ENCODE peak calls at places on chromosomes 7 and 10, in five cellular contexts. One of them, this sample, is unnamed. For H3K4me1, the result is how much of the 10 kb centered on the place peaks cover.

GRCh38 chr7:47576031-47576908 is 5.6 kb downstream of the TNS3 start:
- DNase-seq in colonic mucosa: peak
- DNase-seq in lower lobe of right lung: no peak
- DNase-seq in adrenal gland: peak
- DNase-seq in heart right ventricle: peak
- DNase-seq in this sample: no peak

GRCh38 chr7:50333266-50333665 is 28.8 kb downstream of the IKZF1 start:
- DNase-seq in colonic mucosa: no peak
- DNase-seq in lower lobe of right lung: no peak
- DNase-seq in adrenal gland: no peak
- DNase-seq in heart right ventricle: no peak
- DNase-seq in this sample: no peak

GRCh38 chr10:105594301-105594700 is 953.2 kb downstream of the SORCS3 start:
- DNase-seq in colonic mucosa: no peak
- DNase-seq in lower lobe of right lung: no peak
- DNase-seq in adrenal gland: no peak
- DNase-seq in heart right ventricle: no peak
- DNase-seq in this sample: no peak

GRCh38 chr7:78510580-78511188 is 712.1 kb downstream of the PHTF2 start:
- DNase-seq in colonic mucosa: no peak
- DNase-seq in lower lobe of right lung: no peak
- DNase-seq in adrenal gland: peak
- DNase-seq in heart right ventricle: no peak
- DNase-seq in this sample: no peak

GRCh38 chr10:15868006-15868405 is 7.7 kb upstream of the MINDY3 start:
- DNase-seq in colonic mucosa: no peak
- DNase-seq in lower lobe of right lung: no peak
- DNase-seq in adrenal gland: no peak
- DNase-seq in heart right ventricle: no peak
- DNase-seq in this sample: no peak

GRCh38 chr10:24645784-24646183 is 77.9 kb downstream of the ARHGAP21 start:
- DNase-seq in colonic mucosa: no peak
- DNase-seq in lower lobe of right lung: no peak
- DNase-seq in adrenal gland: no peak
- DNase-seq in heart right ventricle: no peak
- DNase-seq in this sample: no peak

GRCh38 chr7:140562921-140563600 is 77.6 kb downstream of the DENND2A start:
- DNase-seq in colonic mucosa: no peak
- DNase-seq in lower lobe of right lung: no peak
- DNase-seq in adrenal gland: no peak
- DNase-seq in heart right ventricle: no peak
- DNase-seq in this sample: no peak

GRCh38 chr7:26664735-26665420 is 199.5 kb downstream of the SKAP2 start:
- DNase-seq in colonic mucosa: no peak
- DNase-seq in lower lobe of right lung: no peak
- DNase-seq in adrenal gland: peak
- DNase-seq in heart right ventricle: no peak
- DNase-seq in this sample: peak

GRCh38 chr7:71484381-71484780 is 352.4 kb downstream of the GALNT17 start:
- DNase-seq in colonic mucosa: no peak
- DNase-seq in lower lobe of right lung: no peak
- DNase-seq in adrenal gland: no peak
- DNase-seq in heart right ventricle: no peak
- DNase-seq in this sample: no peak

GRCh38 chr7:155667241-155667849 is 22.9 kb downstream of the RBM33 start:
- DNase-seq in colonic mucosa: no peak
- DNase-seq in lower lobe of right lung: no peak
- DNase-seq in adrenal gland: no peak
- DNase-seq in heart right ventricle: no peak
- DNase-seq in this sample: no peak

GRCh38 chr10:125048101-125048864 is 106.4 kb downstream of the ZRANB1 start:
- DNase-seq in colonic mucosa: peak
- DNase-seq in lower lobe of right lung: peak
- DNase-seq in adrenal gland: peak
- DNase-seq in heart right ventricle: peak
- DNase-seq in this sample: peak

GRCh38 chr7:25032774-25033743 is 53.1 kb upstream of the OSBPL3 start:
- DNase-seq in colonic mucosa: no peak
- DNase-seq in lower lobe of right lung: no peak
- DNase-seq in adrenal gland: no peak
- DNase-seq in heart right ventricle: no peak
- DNase-seq in this sample: no peak

GRCh38 chr7:35752727-35753126 is 48.1 kb upstream of the SEPTIN7 start:
- DNase-seq in colonic mucosa: no peak
- DNase-seq in lower lobe of right lung: no peak
- DNase-seq in adrenal gland: no peak
- DNase-seq in heart right ventricle: no peak
- DNase-seq in this sample: no peak
- H3K4me1 ChIP-seq in colonic mucosa: under half
- H3K4me1 ChIP-seq in lower lobe of right lung: under half
- H3K4me1 ChIP-seq in adrenal gland: under half
- H3K4me1 ChIP-seq in heart right ventricle: under half
- H3K4me1 ChIP-seq in this sample: under half

DNA sequence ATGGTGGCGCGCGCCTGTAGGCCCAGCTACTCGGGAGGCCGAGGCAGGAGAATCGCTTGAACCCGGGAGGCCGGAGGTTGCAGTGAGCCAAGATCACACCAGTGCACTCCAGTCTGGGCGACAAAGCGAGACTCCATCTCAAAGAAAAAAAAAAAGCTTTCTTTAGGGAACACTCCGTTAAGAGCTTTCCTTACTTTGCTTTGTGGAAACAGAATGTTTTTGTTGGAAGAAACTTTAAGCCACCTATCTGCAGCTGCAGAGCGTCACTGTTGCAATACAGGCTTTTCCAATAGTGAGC is 641 bp upstream of the TPK1 start:
- DNase-seq in colonic mucosa: no peak
- DNase-seq in lower lobe of right lung: no peak
- DNase-seq in adrenal gland: no peak
- DNase-seq in heart right ventricle: no peak
- DNase-seq in this sample: no peak
- H3K4me3 ChIP-seq in colonic mucosa: peak
- H3K4me3 ChIP-seq in lower lobe of right lung: peak
- H3K4me3 ChIP-seq in adrenal gland: peak
- H3K4me3 ChIP-seq in heart right ventricle: no peak
- H3K4me3 ChIP-seq in this sample: peak

GRCh38 chr7:146736446-146737190 is 620.0 kb downstream of the CNTNAP2 start:
- DNase-seq in colonic mucosa: no peak
- DNase-seq in lower lobe of right lung: no peak
- DNase-seq in adrenal gland: no peak
- DNase-seq in heart right ventricle: no peak
- DNase-seq in this sample: no peak
- TF ChIP-seq CTCF in colonic mucosa: no peak
- TF ChIP-seq CTCF in lower lobe of right lung: no peak
- TF ChIP-seq CTCF in adrenal gland: no peak
- TF ChIP-seq CTCF in heart right ventricle: peak
- TF ChIP-seq CTCF in this sample: no peak

DNA sequence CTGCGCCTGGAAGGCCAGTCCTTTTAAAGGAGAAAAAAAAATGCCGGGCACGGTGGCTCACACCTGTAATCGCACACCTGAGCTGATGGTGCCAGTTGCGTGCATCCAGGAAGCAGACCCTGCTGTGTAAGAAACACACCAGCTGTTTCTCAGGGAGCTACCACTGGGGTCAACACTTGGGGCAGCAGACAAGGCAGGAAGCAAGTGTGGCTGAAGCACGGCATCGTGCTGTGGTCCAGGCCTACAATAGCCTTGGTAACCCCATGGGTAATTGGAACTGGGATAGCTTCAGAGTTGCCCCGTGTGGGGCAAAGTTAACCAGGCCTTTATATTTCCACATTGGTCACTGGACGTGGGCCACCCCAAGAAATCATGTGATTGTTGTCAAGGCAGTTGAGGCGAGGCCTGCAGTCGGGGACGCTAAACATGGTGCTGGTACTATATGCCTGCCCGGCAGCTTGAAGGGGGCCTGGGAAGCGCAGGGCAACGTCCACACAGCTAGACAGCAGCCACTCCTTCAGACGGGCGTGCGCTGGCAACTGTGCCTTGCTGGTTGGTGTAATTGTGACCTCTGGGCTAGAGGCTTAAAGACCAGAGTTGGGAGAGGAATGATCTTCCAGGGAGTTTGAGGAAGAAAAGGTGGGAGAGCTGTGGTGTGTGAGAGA is 2.5 kb upstream of the TACR2 start:
- DNase-seq in colonic mucosa: no peak
- DNase-seq in lower lobe of right lung: no peak
- DNase-seq in adrenal gland: no peak
- DNase-seq in heart right ventricle: no peak
- DNase-seq in this sample: peak
- H3K4me1 ChIP-seq in colonic mucosa: under half
- H3K4me1 ChIP-seq in lower lobe of right lung: under half
- H3K4me1 ChIP-seq in adrenal gland: under half
- H3K4me1 ChIP-seq in heart right ventricle: under half
- H3K4me1 ChIP-seq in this sample: under half

This sample was measured in left lung.